ENCODE peak calls at places on chromosomes 6 and 20, in eight cellular contexts. J, Q, K, W, F, T, P and X are unnamed samples.

GRCh38 chr20:52888096-52888495 is 84.1 kb upstream of the TSHZ2 start:
- DNase-seq in Q (no peak), T (no peak), K (no peak), J (no peak), P (no peak), W (no peak), F (no peak), X (no peak)

GRCh38 chr6:105920071-105920470 is 166.1 kb upstream of the PRDM1 start:
- DNase-seq in F (peak; percentile 10), J (no peak), P (no peak), W (no peak), Q (no peak), K (no peak), T (no peak), X (no peak)

GRCh38 chr6:159941286-159942113 is 27.4 kb upstream of the IGF2R start:
- DNase-seq in P (peak; percentile 23), J (peak; percentile 66), T (peak; percentile 60), F (peak; percentile 23), Q (no peak), K (peak; percentile 30), W (peak; percentile 23), X (peak; percentile 29)

GRCh38 chr6:5333653-5334052 is 72.3 kb downstream of the FARS2 start:
- DNase-seq in W (no peak), Q (peak; percentile 27), P (peak; percentile 94), J (peak; percentile 83), K (peak; percentile 44), F (no peak), T (peak; percentile 53), X (no peak)

GRCh38 chr6:100088009-100088408 is 94.0 kb upstream of the MCHR2 start:
- DNase-seq in T (peak; percentile 20), F (no peak), J (peak; percentile 93), Q (peak; percentile 63), P (no peak), K (peak; percentile 77), W (no peak), X (no peak)

GRCh38 chr6:24743265-24743943 is 24.4 kb upstream of the C6orf62 start:
- DNase-seq in T (peak; percentile 93), J (peak; percentile 98), Q (peak; percentile 98), W (no peak), K (peak; percentile 77), F (peak; percentile 46), P (no peak), X (no peak)

GRCh38 chr6:14458669-14459266 is 341.2 kb downstream of the CD83 start:
- DNase-seq in J (peak; percentile 91), K (peak; percentile 48), F (no peak), P (no peak), Q (peak; percentile 80), T (peak; percentile 80), W (no peak), X (no peak)

GRCh38 chr6:20370393-20370792 is 31.3 kb upstream of the E2F3 start:
- DNase-seq in Q (no peak), T (no peak), K (no peak), J (no peak), W (no peak), P (no peak), F (no peak), X (no peak)

GRCh38 chr6:73085362-73085975 is 139.8 kb downstream of the KHDC1L start:
- DNase-seq in Q (no peak), F (no peak), K (peak; percentile 28), P (no peak), W (no peak), J (peak; percentile 48), T (no peak), X (no peak)

GRCh38 chr20:2234788-2235187 is 61.0 kb upstream of the TGM3 start:
- DNase-seq in P (peak; percentile 80), K (no peak), T (peak; percentile 16), J (peak; percentile 50), Q (no peak), F (no peak), W (peak; percentile 43), X (no peak)

GRCh38 chr6:136717297-136717990 is 74.8 kb downstream of the MAP3K5 start:
- DNase-seq in J (peak; percentile 47), W (no peak), P (no peak), F (no peak), T (peak; percentile 31), K (peak; percentile 45), Q (no peak), X (no peak)

GRCh38 chr6:125377621-125378020 is 75.9 kb upstream of the HDDC2 start:
- DNase-seq in F (no peak), K (no peak), P (no peak), W (no peak), Q (peak; percentile 72), T (peak; percentile 89), J (peak; percentile 51), X (no peak)

GRCh38 chr6:1611322-1611571 is 1.5 kb downstream of the FOXC1 start:
- DNase-seq in P (peak; percentile 37), Q (no peak), J (peak; percentile 54), T (peak; percentile 45), K (peak; percentile 86), F (no peak), W (no peak), X (no peak)

GRCh38 chr20:20552076-20552475 is 160.4 kb downstream of the RALGAPA2 start:
- DNase-seq in T (no peak), F (no peak), P (peak; percentile 99), W (no peak), Q (no peak), K (no peak), J (no peak), X (peak; percentile 87)

GRCh38 chr20:5592823-5593761 is 157.1 kb upstream of the SHLD1 start:
- DNase-seq in W (no peak), F (no peak), Q (no peak), K (no peak), J (no peak), P (no peak), T (no peak), X (no peak)

GRCh38 chr6:37985355-37985754 is 165.8 kb downstream of the ZFAND3 start:
- DNase-seq in T (no peak), Q (no peak), P (no peak), W (no peak), K (no peak), F (peak; percentile 38), J (no peak), X (no peak)

GRCh38 chr20:4919047-4919704 is 82.1 kb downstream of the SLC23A2 start:
- DNase-seq in K (no peak), J (no peak), P (no peak), Q (no peak), T (no peak), W (no peak), F (no peak), X (peak; percentile 83)

GRCh38 chr20:4280731-4281130 is 265.4 kb upstream of the RNF24 start:
- DNase-seq in K (no peak), T (no peak), F (no peak), P (no peak), W (no peak), Q (no peak), J (no peak), X (no peak)

GRCh38 chr6:30769088-30769852 is 24.9 kb upstream of the IER3 start:
- DNase-seq in P (no peak), K (peak; percentile 89), W (peak; percentile 40), T (peak; percentile 77), F (peak; percentile 87), J (peak; percentile 97), Q (peak; percentile 75), X (no peak)

GRCh38 chr6:161481786-161482516 is 208.1 kb upstream of the AGPAT4 start:
- DNase-seq in Q (no peak), W (no peak), T (no peak), K (no peak), J (peak; percentile 8), F (no peak), P (no peak), X (no peak)

GRCh38 chr6:142408409-142408808 is 106.6 kb downstream of the ADGRG6 start:
- DNase-seq in K (no peak), J (no peak), P (no peak), T (peak; percentile 56), F (no peak), Q (peak; percentile 10), W (no peak), X (no peak)

GRCh38 chr20:675453-676314 is at the start of gene SCRT2:
- DNase-seq in J (peak; percentile 80), P (peak; percentile 54), T (peak; percentile 65), W (peak; percentile 87), F (peak; percentile 75), Q (no peak), K (peak; percentile 97), X (peak; percentile 41)